ENCODE peak calls at places on chromosomes 1 and 21, in nine cellular contexts. B is PC-3, A is ovary, U is psoas muscle, S is SK-N-SH, L is colonic mucosa, X is fibroblast of the aortic adventitia, W is fibroblast of villous mesenchyme, P is lower lobe of right lung. O is an unnamed sample.

GRCh38 chr1:56817716-56818463 is 1.3 kb downstream of the FYB2 start:
- DNase-seq in B (no peak), A (no peak), U (no peak), S (peak), L (no peak), X (peak), W (no peak), P (no peak), O (no peak)

GRCh38 chr1:150748859-150749719 is 16.5 kb downstream of the CTSS start:
- DNase-seq in B (no peak), A (no peak), U (no peak), S (no peak), L (peak), X (no peak), W (no peak), P (no peak), O (peak)

GRCh38 chr1:38268226-38268625 is 221.6 kb upstream of the POU3F1 start:
- DNase-seq in B (no peak), A (no peak), U (peak), S (no peak), L (no peak), X (no peak), W (no peak), P (no peak), O (no peak)

GRCh38 chr1:227562923-227563318 is 435 bp upstream of the ZNF678 start:
- DNase-seq in B (no peak), A (peak), U (peak), S (peak), L (no peak), X (no peak), W (no peak), P (no peak), O (no peak)

GRCh38 chr1:171740987-171741871 is 636 bp downstream of the VAMP4 start:
- DNase-seq in B (peak), A (peak), U (peak), S (peak), L (peak), X (peak), W (peak), P (peak), O (peak)

GRCh38 chr1:201026234-201026633 is 2.7 kb upstream of the KIF21B start:
- DNase-seq in B (no peak), A (no peak), U (no peak), S (no peak), L (no peak), X (no peak), W (no peak), P (no peak), O (no peak)

GRCh38 chr1:18175530-18176377 is 68.2 kb downstream of the IGSF21 start:
- DNase-seq in B (no peak), A (no peak), U (no peak), S (peak), L (no peak), X (no peak), W (no peak), P (no peak), O (no peak)

GRCh38 chr1:113542221-113542701 is 151.9 kb downstream of the MAGI3 start:
- DNase-seq in B (peak), A (no peak), U (no peak), S (no peak), L (no peak), X (peak), W (peak), P (no peak), O (peak)

GRCh38 chr1:10050611-10051010 is 17.9 kb downstream of the UBE4B start:
- DNase-seq in B (no peak), A (no peak), U (no peak), S (no peak), L (no peak), X (no peak), W (no peak), P (no peak), O (no peak)

GRCh38 chr21:17454315-17455027 is 58.4 kb upstream of the CXADR start:
- DNase-seq in B (peak), A (peak), U (peak), S (peak), L (peak), X (peak), W (peak), P (no peak), O (peak)

GRCh38 chr1:2970311-2971145 is 50.7 kb upstream of the ACTRT2 start:
- DNase-seq in B (no peak), A (no peak), U (no peak), S (no peak), L (no peak), X (no peak), W (no peak), P (no peak), O (no peak)

GRCh38 chr1:50517488-50517887 is 94.2 kb upstream of the DMRTA2 start:
- DNase-seq in B (no peak), A (no peak), U (no peak), S (no peak), L (no peak), X (no peak), W (no peak), P (no peak), O (no peak)

GRCh38 chr1:35180776-35181374 is 12.1 kb downstream of the SFPQ start:
- DNase-seq in B (no peak), A (no peak), U (no peak), S (no peak), L (no peak), X (peak), W (no peak), P (no peak), O (no peak)

GRCh38 chr1:179001451-179001850 is 24.2 kb upstream of the FAM20B start:
- DNase-seq in B (no peak), A (no peak), U (no peak), S (no peak), L (no peak), X (no peak), W (no peak), P (no peak), O (no peak)

GRCh38 chr1:230052018-230052417 is 15.0 kb upstream of the GALNT2 start:
- DNase-seq in B (no peak), A (no peak), U (no peak), S (no peak), L (no peak), X (no peak), W (no peak), P (no peak), O (no peak)

GRCh38 chr21:42073140-42074099 is 2.3 kb downstream of the UMODL1 start:
- DNase-seq in B (peak), A (no peak), U (peak), S (no peak), L (no peak), X (no peak), W (no peak), P (no peak), O (no peak)

GRCh38 chr1:31855038-31855845 is 39.4 kb upstream of the SPOCD1 start:
- DNase-seq in B (peak), A (no peak), U (no peak), S (no peak), L (peak), X (peak), W (peak), P (no peak), O (peak)

GRCh38 chr1:29806646-29807319 is 570.5 kb downstream of the PTPRU start:
- DNase-seq in B (no peak), A (no peak), U (no peak), S (peak), L (no peak), X (no peak), W (no peak), P (no peak), O (no peak)

GRCh38 chr1:3320246-3321152 is 134.0 kb upstream of the ARHGEF16 start:
- DNase-seq in B (no peak), A (no peak), U (no peak), S (no peak), L (peak), X (no peak), W (no peak), P (peak), O (no peak)

GRCh38 chr1:205365945-205366463 is 9.3 kb upstream of the KLHDC8A start:
- DNase-seq in B (peak), A (no peak), U (no peak), S (no peak), L (peak), X (peak), W (no peak), P (no peak), O (peak)

GRCh38 chr1:44016875-44017400 is 14.3 kb downstream of the SLC6A9 start:
- DNase-seq in B (no peak), A (no peak), U (no peak), S (no peak), L (no peak), X (no peak), W (no peak), P (no peak), O (no peak)

GRCh38 chr1:230277201-230277771 is 148.8 kb downstream of the PGBD5 start:
- DNase-seq in B (no peak), A (peak), U (peak), S (no peak), L (no peak), X (no peak), W (no peak), P (peak), O (no peak)

GRCh38 chr21:45318556-45319341 is 31.1 kb upstream of the POFUT2 start:
- DNase-seq in B (no peak), A (peak), U (peak), S (no peak), L (no peak), X (no peak), W (peak), P (peak), O (no peak)

GRCh38 chr1:164777518-164777917 is 218.5 kb downstream of the PBX1 start:
- DNase-seq in B (no peak), A (no peak), U (no peak), S (no peak), L (no peak), X (no peak), W (no peak), P (no peak), O (no peak)

GRCh38 chr1:54230507-54231339 is 30.8 kb downstream of the MRPL37 start:
- DNase-seq in B (no peak), A (no peak), U (no peak), S (peak), L (no peak), X (no peak), W (no peak), P (no peak), O (no peak)

GRCh38 chr1:115377411-115377810 is 39.4 kb upstream of the NGF start:
- DNase-seq in B (peak), A (no peak), U (no peak), S (no peak), L (no peak), X (peak), W (peak), P (no peak), O (peak)

GRCh38 chr1:28374297-28374696 is 4.8 kb downstream of the PHACTR4 start:
- DNase-seq in B (no peak), A (no peak), U (no peak), S (no peak), L (no peak), X (peak), W (peak), P (no peak), O (peak)

GRCh38 chr1:205505076-205505729 is 734 bp downstream of the CDK18 start:
- DNase-seq in B (no peak), A (no peak), U (no peak), S (no peak), L (peak), X (no peak), W (no peak), P (no peak), O (no peak)

GRCh38 chr1:205950280-205950679 is 7.0 kb upstream of the SLC26A9 start:
- DNase-seq in B (peak), A (no peak), U (peak), S (no peak), L (no peak), X (peak), W (no peak), P (no peak), O (peak)

GRCh38 chr1:189311915-189312314 is 1165.7 kb downstream of the BRINP3 start:
- DNase-seq in B (no peak), A (no peak), U (no peak), S (no peak), L (no peak), X (no peak), W (no peak), P (no peak), O (no peak)

DNA sequence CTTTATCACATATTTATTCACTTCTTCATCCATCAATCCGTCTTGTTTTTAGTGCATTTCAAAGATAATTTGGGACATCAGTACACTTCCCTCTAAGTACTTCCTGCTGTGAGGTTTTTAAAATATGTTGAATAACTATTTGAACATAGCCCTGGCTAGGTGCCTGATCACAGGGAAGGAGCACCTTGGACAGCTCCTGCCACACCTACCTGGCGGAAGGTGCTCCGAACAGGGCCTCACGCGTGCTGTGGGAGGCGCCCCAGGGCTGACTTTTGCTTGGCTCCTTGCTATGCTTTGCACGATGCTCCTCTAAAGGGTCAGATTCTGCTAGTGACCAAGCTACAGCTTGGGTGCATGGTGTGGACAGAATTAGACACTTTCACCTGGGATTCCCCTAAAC is 4.9 kb upstream of the ATXN7L2 start:
- DNase-seq in B (peak), A (no peak), U (no peak), S (no peak), L (peak), X (no peak), W (no peak), P (no peak), O (peak)
- TF ChIP-seq CTCF in B (no peak), A (no peak), U (no peak), S (no peak), L (no peak), X (no peak), W (no peak), P (no peak), O (peak)

DNA sequence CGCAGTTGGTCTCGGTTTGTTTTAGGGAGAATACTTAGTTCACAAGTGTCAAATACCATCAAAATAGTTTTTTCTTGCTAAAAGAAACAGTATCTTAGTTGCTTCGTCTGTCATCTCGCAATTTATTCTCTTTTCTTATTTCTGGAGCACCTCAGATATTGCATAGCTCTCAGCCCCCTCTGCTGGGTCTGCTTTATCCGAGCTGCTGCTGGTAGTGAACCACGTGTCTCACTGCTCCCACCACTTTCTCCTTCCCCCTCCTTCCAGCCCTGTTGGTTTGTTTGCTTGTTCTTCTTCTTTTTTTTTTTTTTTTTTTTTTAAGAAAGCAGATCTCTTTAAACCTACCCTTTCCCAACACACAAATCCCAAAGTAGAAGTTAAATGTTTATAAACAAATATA is 170.8 kb downstream of the EDEM3 start:
- DNase-seq in B (no peak), A (no peak), U (no peak), S (no peak), L (no peak), X (no peak), W (no peak), P (no peak), O (no peak)
- H3K4me3 ChIP-seq in B (no peak), A (no peak), U (no peak), S (no peak), L (no peak), X (no peak), W (no peak), P (no peak), O (no peak)

GRCh38 chr1:209661081-209661480 is 8.9 kb upstream of the LAMB3 start:
- DNase-seq in B (no peak), A (no peak), U (no peak), S (no peak), L (no peak), X (no peak), W (peak), P (no peak), O (no peak)
- TF ChIP-seq CTCF in B (no peak), A (no peak), U (no peak), S (no peak), L (no peak), X (no peak), W (no peak), P (no peak), O (no peak)

DNA sequence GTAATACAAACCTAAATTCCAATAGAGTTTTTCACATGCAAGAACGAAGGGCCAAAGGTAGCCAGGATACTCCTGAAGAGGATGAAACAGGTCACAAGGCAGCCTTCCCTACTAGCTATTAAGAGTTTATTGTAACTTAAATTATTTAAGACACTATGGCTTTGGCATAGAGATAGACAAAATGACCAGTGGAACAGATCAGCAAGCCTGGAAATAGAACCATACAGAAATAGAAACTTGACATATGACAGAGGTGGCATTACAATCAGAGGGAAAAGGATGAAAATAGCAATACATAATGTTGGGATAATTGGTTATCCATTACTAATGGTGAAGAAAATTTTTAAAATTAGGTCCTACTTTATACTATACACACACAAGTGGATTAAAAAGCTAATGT is 16.5 kb downstream of the GFI1 start:
- DNase-seq in B (no peak), A (no peak), U (no peak), S (no peak), L (no peak), X (no peak), W (no peak), P (no peak), O (no peak)
- H3K4me3 ChIP-seq in B (no peak), A (no peak), U (no peak), S (no peak), L (no peak), X (no peak), W (no peak), P (no peak), O (no peak)